ENCODE peak calls at places on chromosomes 13 and 19, in ten cellular contexts. One of them, this sample, is unnamed.

GRCh38 chr19:20928371-20928770 is 5.3 kb downstream of the ZNF85 start:
- DNase-seq in endothelial cell: no peak
- DNase-seq in HEK293T: no peak
- DNase-seq in activated gamma-delta T cell treated with Interleukin-2 at 50 U/mL for 16 hours: no peak
- DNase-seq in NCI-H2081: no peak
- DNase-seq in choroid plexus epithelial cell: peak; percentile 70
- DNase-seq in Kasumi-1: no peak
- DNase-seq in T-helper 1 cell: no peak
- DNase-seq in HFFc6: peak; percentile 65
- DNase-seq in fibroblast of pulmonary artery: peak; percentile 54
- DNase-seq in this sample: no peak

GRCh38 chr13:113647351-113648217 is 10.4 kb downstream of the ATP4B start:
- DNase-seq in endothelial cell: no peak
- DNase-seq in HEK293T: no peak
- DNase-seq in activated gamma-delta T cell treated with Interleukin-2 at 50 U/mL for 16 hours: no peak
- DNase-seq in NCI-H2081: peak; percentile 93
- DNase-seq in choroid plexus epithelial cell: peak; percentile 9
- DNase-seq in Kasumi-1: no peak
- DNase-seq in T-helper 1 cell: no peak
- DNase-seq in HFFc6: peak; percentile 30
- DNase-seq in fibroblast of pulmonary artery: peak; percentile 64
- DNase-seq in this sample: peak; percentile 19

GRCh38 chr13:89733686-89734085 is 1613.8 kb upstream of the MIR17HG start:
- DNase-seq in endothelial cell: no peak
- DNase-seq in HEK293T: no peak
- DNase-seq in activated gamma-delta T cell treated with Interleukin-2 at 50 U/mL for 16 hours: no peak
- DNase-seq in NCI-H2081: no peak
- DNase-seq in choroid plexus epithelial cell: no peak
- DNase-seq in Kasumi-1: no peak
- DNase-seq in T-helper 1 cell: no peak
- DNase-seq in HFFc6: no peak
- DNase-seq in fibroblast of pulmonary artery: no peak
- DNase-seq in this sample: no peak

GRCh38 chr19:39248806-39249205 is at the start of gene IFNL4:
- DNase-seq in endothelial cell: no peak
- DNase-seq in HEK293T: no peak
- DNase-seq in activated gamma-delta T cell treated with Interleukin-2 at 50 U/mL for 16 hours: no peak
- DNase-seq in NCI-H2081: no peak
- DNase-seq in choroid plexus epithelial cell: no peak
- DNase-seq in Kasumi-1: no peak
- DNase-seq in T-helper 1 cell: no peak
- DNase-seq in HFFc6: no peak
- DNase-seq in fibroblast of pulmonary artery: no peak
- DNase-seq in this sample: no peak

GRCh38 chr13:104017317-104017716 is 951.1 kb upstream of the SLC10A2 start:
- DNase-seq in endothelial cell: no peak
- DNase-seq in HEK293T: no peak
- DNase-seq in activated gamma-delta T cell treated with Interleukin-2 at 50 U/mL for 16 hours: no peak
- DNase-seq in NCI-H2081: no peak
- DNase-seq in choroid plexus epithelial cell: no peak
- DNase-seq in Kasumi-1: no peak
- DNase-seq in T-helper 1 cell: no peak
- DNase-seq in HFFc6: no peak
- DNase-seq in fibroblast of pulmonary artery: no peak
- DNase-seq in this sample: no peak

GRCh38 chr19:15730538-15730937 is 2.7 kb downstream of the OR10H2 start:
- DNase-seq in endothelial cell: no peak
- DNase-seq in HEK293T: no peak
- DNase-seq in activated gamma-delta T cell treated with Interleukin-2 at 50 U/mL for 16 hours: no peak
- DNase-seq in NCI-H2081: no peak
- DNase-seq in choroid plexus epithelial cell: no peak
- DNase-seq in Kasumi-1: no peak
- DNase-seq in T-helper 1 cell: no peak
- DNase-seq in HFFc6: no peak
- DNase-seq in fibroblast of pulmonary artery: no peak
- DNase-seq in this sample: no peak

GRCh38 chr19:19410553-19411550 is 5.4 kb downstream of the GATAD2A start:
- DNase-seq in endothelial cell: no peak
- DNase-seq in HEK293T: no peak
- DNase-seq in activated gamma-delta T cell treated with Interleukin-2 at 50 U/mL for 16 hours: no peak
- DNase-seq in NCI-H2081: no peak
- DNase-seq in choroid plexus epithelial cell: no peak
- DNase-seq in Kasumi-1: no peak
- DNase-seq in T-helper 1 cell: no peak
- DNase-seq in HFFc6: no peak
- DNase-seq in fibroblast of pulmonary artery: no peak
- DNase-seq in this sample: no peak

GRCh38 chr13:21014666-21015170 is 46.7 kb downstream of the LATS2 start:
- DNase-seq in endothelial cell: no peak
- DNase-seq in HEK293T: no peak
- DNase-seq in activated gamma-delta T cell treated with Interleukin-2 at 50 U/mL for 16 hours: no peak
- DNase-seq in NCI-H2081: no peak
- DNase-seq in choroid plexus epithelial cell: peak; percentile 90
- DNase-seq in Kasumi-1: no peak
- DNase-seq in T-helper 1 cell: no peak
- DNase-seq in HFFc6: peak; percentile 76
- DNase-seq in fibroblast of pulmonary artery: peak; percentile 78
- DNase-seq in this sample: no peak

GRCh38 chr19:8320564-8321066 is 560 bp downstream of the NDUFA7 start:
- DNase-seq in endothelial cell: peak; percentile 37
- DNase-seq in HEK293T: no peak
- DNase-seq in activated gamma-delta T cell treated with Interleukin-2 at 50 U/mL for 16 hours: no peak
- DNase-seq in NCI-H2081: no peak
- DNase-seq in choroid plexus epithelial cell: no peak
- DNase-seq in Kasumi-1: no peak
- DNase-seq in T-helper 1 cell: no peak
- DNase-seq in HFFc6: no peak
- DNase-seq in fibroblast of pulmonary artery: no peak
- DNase-seq in this sample: peak; percentile 10

GRCh38 chr19:824885-825284 is 2.8 kb upstream of the AZU1 start:
- DNase-seq in endothelial cell: no peak
- DNase-seq in HEK293T: no peak
- DNase-seq in activated gamma-delta T cell treated with Interleukin-2 at 50 U/mL for 16 hours: no peak
- DNase-seq in NCI-H2081: no peak
- DNase-seq in choroid plexus epithelial cell: no peak
- DNase-seq in Kasumi-1: peak; percentile 59
- DNase-seq in T-helper 1 cell: no peak
- DNase-seq in HFFc6: no peak
- DNase-seq in fibroblast of pulmonary artery: no peak
- DNase-seq in this sample: peak; percentile 36

GRCh38 chr13:80945328-80945727 is 604.4 kb upstream of the SPRY2 start:
- DNase-seq in endothelial cell: peak; percentile 37
- DNase-seq in HEK293T: no peak
- DNase-seq in activated gamma-delta T cell treated with Interleukin-2 at 50 U/mL for 16 hours: no peak
- DNase-seq in NCI-H2081: peak; percentile 5
- DNase-seq in choroid plexus epithelial cell: no peak
- DNase-seq in Kasumi-1: no peak
- DNase-seq in T-helper 1 cell: no peak
- DNase-seq in HFFc6: no peak
- DNase-seq in fibroblast of pulmonary artery: no peak
- DNase-seq in this sample: no peak

GRCh38 chr13:95740921-95741320 is 64.0 kb downstream of the DNAJC3 start:
- DNase-seq in endothelial cell: no peak
- DNase-seq in HEK293T: no peak
- DNase-seq in activated gamma-delta T cell treated with Interleukin-2 at 50 U/mL for 16 hours: no peak
- DNase-seq in NCI-H2081: no peak
- DNase-seq in choroid plexus epithelial cell: no peak
- DNase-seq in Kasumi-1: no peak
- DNase-seq in T-helper 1 cell: no peak
- DNase-seq in HFFc6: no peak
- DNase-seq in fibroblast of pulmonary artery: no peak
- DNase-seq in this sample: no peak

GRCh38 chr19:16741084-16741483 is 21.4 kb downstream of the NWD1 start:
- DNase-seq in endothelial cell: no peak
- DNase-seq in HEK293T: no peak
- DNase-seq in activated gamma-delta T cell treated with Interleukin-2 at 50 U/mL for 16 hours: no peak
- DNase-seq in NCI-H2081: no peak
- DNase-seq in choroid plexus epithelial cell: no peak
- DNase-seq in Kasumi-1: no peak
- DNase-seq in T-helper 1 cell: no peak
- DNase-seq in HFFc6: no peak
- DNase-seq in fibroblast of pulmonary artery: no peak
- DNase-seq in this sample: no peak

GRCh38 chr19:18204394-18205179 is 745 bp upstream of the RAB3A start:
- DNase-seq in endothelial cell: peak; percentile 82
- DNase-seq in HEK293T: no peak
- DNase-seq in activated gamma-delta T cell treated with Interleukin-2 at 50 U/mL for 16 hours: peak; percentile 47
- DNase-seq in NCI-H2081: peak; percentile 80
- DNase-seq in choroid plexus epithelial cell: no peak
- DNase-seq in Kasumi-1: peak; percentile 87
- DNase-seq in T-helper 1 cell: no peak
- DNase-seq in HFFc6: no peak
- DNase-seq in fibroblast of pulmonary artery: no peak
- DNase-seq in this sample: peak; percentile 66

This sample was measured in GF-D8.